ENCODE peak calls at places on chromosome 12, in four cellular contexts. N is SJSA1; E is CD4-positive, alpha-beta memory T cell; H is lung. S is an unnamed sample.

GRCh38 chr12:26327975-26328635 is 132.7 kb downstream of the SSPN start:
- DNase-seq in H (no peak), N (no peak), E (no peak), S (no peak)

GRCh38 chr12:80679346-80680131 is 27.9 kb upstream of the MYF6 start:
- DNase-seq in H (no peak), E (no peak), N (no peak), S (no peak)

GRCh38 chr12:20963762-20964161 is 153.3 kb downstream of the SLCO1B3 start:
- DNase-seq in E (no peak), H (no peak), N (no peak), S (no peak)

GRCh38 chr12:82627799-82628198 is 58.9 kb upstream of the TMTC2 start:
- DNase-seq in E (no peak), N (peak; percentile 9), H (no peak), S (no peak)

GRCh38 chr12:230925-231671 is 17.1 kb upstream of the SLC6A12 start:
- DNase-seq in N (no peak), H (no peak), E (no peak), S (no peak)

GRCh38 chr12:71626768-71627167 is 36.9 kb downstream of the ZFC3H1 start:
- DNase-seq in H (no peak), E (no peak), N (no peak), S (no peak)

GRCh38 chr12:7171854-7172253 is 17.6 kb upstream of the PEX5 start:
- DNase-seq in H (no peak), N (no peak), E (no peak), S (no peak)

GRCh38 chr12:102521662-102522277 is 41.4 kb upstream of the IGF1 start:
- DNase-seq in N (no peak), H (no peak), E (no peak), S (no peak)

GRCh38 chr12:117141097-117141898 is 42.1 kb upstream of the TESC start:
- DNase-seq in E (no peak), N (no peak), H (peak; percentile 39), S (no peak)

GRCh38 chr12:40263616-40264409 is 39.0 kb downstream of the LRRK2 start:
- DNase-seq in E (peak; percentile 41), N (no peak), H (no peak), S (no peak)

GRCh38 chr12:73383584-73384229 is 1111.5 kb downstream of the TRHDE start:
- DNase-seq in H (no peak), N (no peak), E (no peak), S (no peak)

GRCh38 chr12:49678711-49679110 is 28.5 kb downstream of the FMNL3 start:
- DNase-seq in N (no peak), H (no peak), E (no peak), S (no peak)

GRCh38 chr12:95339086-95339788 is 121.6 kb downstream of the VEZT start:
- DNase-seq in N (no peak), E (no peak), H (no peak), S (no peak)

GRCh38 chr12:54337854-54338650 is 13.1 kb downstream of the COPZ1 start:
- DNase-seq in H (no peak), N (no peak), E (no peak), S (no peak)

GRCh38 chr12:14548609-14549008 is 19.1 kb downstream of the PLBD1 start:
- DNase-seq in N (no peak), H (no peak), E (no peak), S (no peak)

GRCh38 chr12:3770891-3771290 is 18.0 kb upstream of the CRACR2A start:
- DNase-seq in E (no peak), N (no peak), H (no peak), S (no peak)

GRCh38 chr12:3771853-3772252 is 18.9 kb upstream of the CRACR2A start:
- DNase-seq in H (no peak), N (no peak), E (no peak), S (no peak)

GRCh38 chr12:3772380-3772779 is 19.5 kb upstream of the CRACR2A start:
- DNase-seq in E (no peak), N (no peak), H (no peak), S (no peak)

DNA sequence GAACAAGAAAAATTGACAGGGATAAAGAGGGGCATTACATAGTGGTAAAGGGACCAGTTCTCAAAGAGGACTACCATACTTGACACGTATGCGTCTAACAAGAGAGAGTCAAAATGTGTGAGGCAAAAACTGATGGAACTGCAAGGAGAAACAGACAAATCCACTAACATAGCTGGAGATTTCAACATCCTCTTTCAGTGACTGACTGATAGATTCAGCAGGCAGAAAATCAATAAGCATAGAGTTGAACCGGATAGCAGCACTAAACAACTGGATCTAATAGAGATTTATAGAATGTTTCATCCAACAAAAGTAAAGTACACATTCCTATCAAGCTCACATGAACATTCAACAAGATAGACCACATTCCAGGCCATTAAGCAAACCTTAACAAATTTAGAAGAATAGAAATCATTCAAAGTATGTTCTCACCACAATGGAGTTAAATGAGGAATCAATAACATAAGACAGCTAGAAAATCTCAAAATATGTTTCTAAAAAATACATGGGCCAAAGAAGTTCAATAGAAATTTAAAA is 16.1 kb upstream of the CRACR2A start:
- DNase-seq in H (no peak), N (no peak), E (no peak), S (no peak)
- H3K9me3 ChIP-seq in H (no peaks in the 10 kb centered on the region), N (no peaks in the 10 kb centered on the region), E (no peaks in the 10 kb centered on the region), S (no peaks in the 10 kb centered on the region)

DNA sequence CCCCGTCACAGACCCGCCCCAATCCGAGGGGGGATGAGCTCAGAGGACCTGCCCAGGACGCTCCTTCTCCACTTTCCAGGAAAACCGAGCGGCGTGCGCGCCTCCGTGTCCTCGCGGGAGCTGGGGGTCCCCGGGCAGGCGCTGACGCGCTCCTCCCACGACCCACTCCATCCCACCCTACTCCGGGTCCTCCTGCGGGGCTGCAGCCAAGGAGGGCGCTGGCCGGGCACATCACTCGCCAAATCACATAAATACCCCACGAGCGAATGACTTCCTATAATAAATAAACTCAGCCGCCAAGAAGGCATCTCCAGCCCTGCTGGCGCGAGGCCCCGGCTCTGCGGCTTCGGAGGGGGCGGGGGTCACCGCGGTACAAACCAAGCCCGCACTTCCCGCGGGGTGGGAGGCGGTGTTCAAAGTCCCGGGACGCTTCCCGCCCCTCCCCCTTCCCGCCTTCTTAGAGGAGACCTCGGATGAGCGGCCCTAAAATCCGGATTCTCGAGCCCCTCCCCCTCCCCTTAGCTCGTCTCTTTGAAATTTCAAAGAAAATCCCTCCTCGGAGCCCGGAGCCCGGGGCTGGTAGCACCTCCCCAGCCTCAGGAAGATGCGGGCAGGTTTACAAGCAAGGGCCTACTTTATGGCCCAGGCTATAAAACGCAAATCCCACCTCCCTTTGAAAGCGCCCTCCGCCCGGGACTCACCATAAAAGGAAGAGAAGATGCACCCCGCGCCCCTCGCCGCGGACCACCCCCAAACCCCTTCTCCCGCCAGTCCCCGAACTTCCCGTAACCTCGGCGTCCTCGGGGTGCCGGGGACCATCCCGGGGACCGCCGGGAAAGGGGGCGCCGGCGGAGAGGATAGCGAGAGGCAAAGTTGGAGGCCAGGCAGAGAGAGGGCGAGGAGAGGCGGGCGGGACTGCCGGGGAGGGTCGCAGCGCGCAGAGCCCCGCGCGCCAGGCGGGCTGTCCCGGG is 718 bp upstream of the FZD10 start:
- DNase-seq in H (no peak), E (no peak), N (no peak), S (no peak)
- H3K36me3 ChIP-seq in H (no peaks in the 10 kb centered on the region), E (no peaks in the 10 kb centered on the region), N (no peaks in the 10 kb centered on the region), S (no peaks in the 10 kb centered on the region)

DNA sequence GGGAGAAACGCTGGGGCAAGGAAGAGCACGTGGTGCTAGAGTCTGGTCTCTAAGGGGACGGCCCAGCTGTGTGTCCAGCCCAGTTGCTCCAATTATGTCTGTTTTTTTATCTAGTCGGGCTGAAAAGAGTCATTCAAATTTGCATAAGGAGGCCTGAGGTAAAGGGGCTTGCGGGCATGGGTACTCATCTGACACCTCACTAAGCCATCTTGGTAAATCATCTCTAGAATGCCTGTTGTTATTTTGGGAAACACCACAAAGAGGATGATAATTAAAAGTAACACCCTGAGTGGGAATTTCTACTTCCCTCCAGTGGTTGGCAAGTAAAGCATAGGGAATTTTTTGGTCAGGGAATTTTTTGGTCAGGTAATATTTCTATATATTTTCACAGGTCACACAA is 196.1 kb upstream of the ALG10B start:
- DNase-seq in E (no peak), H (no peak), N (no peak), S (no peak)
- H3K9me3 ChIP-seq in E (no peaks in the 10 kb centered on the region), H (no peaks in the 10 kb centered on the region), N (peaks cover 5% of the 10 kb centered on the region), S (no peaks in the 10 kb centered on the region)

GRCh38 chr12:45934956-45935355 is 55.4 kb downstream of the SCAF11 start:
- DNase-seq in H (no peak), N (no peak), E (no peak), S (no peak)

GRCh38 chr12:45933504-45933903 is 56.9 kb downstream of the SCAF11 start:
- DNase-seq in E (no peak), N (no peak), H (no peak), S (no peak)

GRCh38 chr12:45928309-45928708 is 62.1 kb downstream of the SCAF11 start:
- DNase-seq in N (no peak), H (no peak), E (no peak), S (no peak)

DNA sequence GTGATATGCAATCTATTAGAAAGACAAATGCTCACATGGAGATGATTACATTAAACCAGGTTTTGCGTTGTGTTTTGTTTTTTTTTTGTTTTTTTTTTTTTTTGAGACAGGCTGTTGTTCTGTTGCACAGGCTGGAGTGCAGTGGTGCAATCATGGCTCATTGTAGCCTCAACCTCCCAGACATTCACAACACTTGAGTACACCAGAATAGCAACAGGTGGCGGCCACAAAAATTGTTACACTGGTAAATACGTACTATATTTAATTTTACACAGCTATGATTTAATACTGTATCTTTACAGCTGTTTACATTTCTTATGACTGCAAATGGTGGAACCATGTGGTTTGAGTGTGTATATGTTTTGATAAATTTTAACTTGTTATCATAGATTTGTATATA is 60.0 kb downstream of the SCAF11 start:
- DNase-seq in N (no peak), E (no peak), H (no peak), S (no peak)
- H3K36me3 ChIP-seq in N (peaks cover 73% of the 10 kb centered on the region), E (peaks cover 42% of the 10 kb centered on the region), H (peaks cover 11% of the 10 kb centered on the region), S (no peaks in the 10 kb centered on the region)

DNA sequence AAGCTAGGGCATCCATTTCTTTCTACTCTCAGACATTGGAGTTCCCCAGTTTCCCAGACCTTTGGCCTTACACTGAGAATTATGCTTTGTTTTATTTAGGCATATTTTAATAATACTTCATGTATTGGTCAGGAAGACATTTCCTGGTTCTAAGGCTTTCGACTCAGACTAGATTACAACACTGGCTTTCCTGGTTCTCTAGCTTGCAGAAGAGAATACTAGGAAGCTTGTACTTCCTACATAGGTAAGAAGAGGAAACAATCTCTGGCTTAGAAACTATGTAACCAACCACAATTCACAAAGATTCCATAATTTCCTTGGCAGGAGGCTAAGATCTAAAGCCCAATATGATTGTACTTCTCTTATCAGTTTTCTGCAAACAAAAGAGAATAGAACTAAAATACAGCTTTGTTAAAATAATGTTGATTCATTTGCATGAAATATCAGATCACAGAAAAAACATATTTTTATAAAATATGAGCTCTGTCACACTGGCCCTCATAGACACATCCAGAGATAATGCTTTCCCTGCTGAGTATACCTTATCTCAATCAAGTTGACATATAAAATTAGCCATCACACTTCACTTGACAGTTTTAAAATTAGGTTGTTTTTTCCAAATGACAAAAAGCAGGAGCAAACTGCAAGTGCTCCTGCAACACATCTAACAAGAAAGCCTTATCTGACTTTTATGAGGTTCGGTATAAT is 30.5 kb downstream of the CLEC2D start:
- DNase-seq in N (no peak), H (no peak), E (no peak), S (no peak)
- H3K9me3 ChIP-seq in N (no peaks in the 10 kb centered on the region), H (no peaks in the 10 kb centered on the region), E (peaks cover 3% of the 10 kb centered on the region), S (peaks cover 3% of the 10 kb centered on the region)

DNA sequence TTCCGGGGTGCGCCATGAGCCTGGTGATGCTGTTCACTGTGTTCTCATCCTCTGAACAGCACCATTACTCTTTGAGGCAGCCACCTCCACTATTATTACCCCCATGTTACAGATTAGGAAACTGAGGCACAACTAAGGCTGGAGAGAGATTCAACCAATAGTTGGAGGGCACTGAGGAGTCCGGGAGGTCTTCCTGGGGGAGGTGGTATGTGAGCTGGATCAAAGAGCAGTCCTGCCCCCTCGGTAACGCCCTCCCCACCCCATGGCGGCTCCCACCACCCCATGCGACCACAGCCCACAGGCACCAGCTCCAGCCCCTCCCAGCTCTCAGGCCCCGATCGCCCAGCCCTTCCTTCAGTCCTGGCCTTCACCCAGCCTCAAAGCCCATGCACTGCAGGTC is 43.5 kb downstream of the SCARB1 start:
- DNase-seq in E (no peak), H (no peak), N (no peak), S (no peak)
- H3K36me3 ChIP-seq in E (no peaks in the 10 kb centered on the region), H (peaks cover 3% of the 10 kb centered on the region), N (no peaks in the 10 kb centered on the region), S (no peaks in the 10 kb centered on the region)

GRCh38 chr12:38016606-38017005 is 300.0 kb upstream of the ALG10B start:
- DNase-seq in E (no peak), N (no peak), H (no peak), S (no peak)
- H3K9me3 ChIP-seq in E (no peaks in the 10 kb centered on the region), N (peaks cover 2% of the 10 kb centered on the region), H (peaks cover 36% of the 10 kb centered on the region), S (peaks cover 86% of the 10 kb centered on the region)

S was measured in mucosa of descending colon.